ENCODE peak calls at places on chromosome 12, in nine cellular contexts. One of them, this sample, is unnamed.

GRCh38 chr12:105013892-105014291 is 27.8 kb downstream of the NOPCHAP1 start:
- DNase-seq in HTR-8/SVneo: no peak
- DNase-seq in stimulated activated CD4-positive, alpha-beta T cell treated with anti-CD3 and anti-CD28 coated beads, Interleukin-2, amount 100 ng/mL, for 24 hours: no peak
- DNase-seq in ovary: no peak
- DNase-seq in IMR-90: peak; percentile 38
- DNase-seq in HFF-Myc: no peak
- DNase-seq in NCI-H524 treated with DMSO at 0.1 percent for 48 hours: no peak
- DNase-seq in MCF 10A: peak; percentile 10
- DNase-seq in WTC11: no peak
- DNase-seq in this sample: no peak

GRCh38 chr12:50788562-50788961 is 24.7 kb downstream of the ATF1 start:
- DNase-seq in HTR-8/SVneo: peak; percentile 39
- DNase-seq in stimulated activated CD4-positive, alpha-beta T cell treated with anti-CD3 and anti-CD28 coated beads, Interleukin-2, amount 100 ng/mL, for 24 hours: no peak
- DNase-seq in ovary: no peak
- DNase-seq in IMR-90: peak; percentile 98
- DNase-seq in HFF-Myc: peak; percentile 86
- DNase-seq in NCI-H524 treated with DMSO at 0.1 percent for 48 hours: no peak
- DNase-seq in MCF 10A: peak; percentile 87
- DNase-seq in WTC11: no peak
- DNase-seq in this sample: no peak

GRCh38 chr12:31866523-31866922 is 92.7 kb upstream of the RESF1 start:
- DNase-seq in HTR-8/SVneo: no peak
- DNase-seq in stimulated activated CD4-positive, alpha-beta T cell treated with anti-CD3 and anti-CD28 coated beads, Interleukin-2, amount 100 ng/mL, for 24 hours: no peak
- DNase-seq in ovary: no peak
- DNase-seq in IMR-90: no peak
- DNase-seq in HFF-Myc: no peak
- DNase-seq in NCI-H524 treated with DMSO at 0.1 percent for 48 hours: no peak
- DNase-seq in MCF 10A: no peak
- DNase-seq in WTC11: no peak
- DNase-seq in this sample: no peak

GRCh38 chr12:104435765-104436164 is 21.0 kb upstream of the CHST11 start:
- DNase-seq in HTR-8/SVneo: no peak
- DNase-seq in stimulated activated CD4-positive, alpha-beta T cell treated with anti-CD3 and anti-CD28 coated beads, Interleukin-2, amount 100 ng/mL, for 24 hours: no peak
- DNase-seq in ovary: no peak
- DNase-seq in IMR-90: no peak
- DNase-seq in HFF-Myc: no peak
- DNase-seq in NCI-H524 treated with DMSO at 0.1 percent for 48 hours: no peak
- DNase-seq in MCF 10A: no peak
- DNase-seq in WTC11: no peak
- DNase-seq in this sample: no peak

GRCh38 chr12:79934309-79935020 is 432 bp downstream of the PPP1R12A start:
- DNase-seq in HTR-8/SVneo: peak; percentile 27
- DNase-seq in stimulated activated CD4-positive, alpha-beta T cell treated with anti-CD3 and anti-CD28 coated beads, Interleukin-2, amount 100 ng/mL, for 24 hours: peak; percentile 51
- DNase-seq in ovary: peak; percentile 47
- DNase-seq in IMR-90: peak; percentile 36
- DNase-seq in HFF-Myc: no peak
- DNase-seq in NCI-H524 treated with DMSO at 0.1 percent for 48 hours: no peak
- DNase-seq in MCF 10A: no peak
- DNase-seq in WTC11: peak; percentile 72
- DNase-seq in this sample: peak; percentile 27

GRCh38 chr12:5258498-5258897 is 173.4 kb upstream of the NTF3 start:
- DNase-seq in HTR-8/SVneo: no peak
- DNase-seq in stimulated activated CD4-positive, alpha-beta T cell treated with anti-CD3 and anti-CD28 coated beads, Interleukin-2, amount 100 ng/mL, for 24 hours: no peak
- DNase-seq in ovary: no peak
- DNase-seq in IMR-90: peak; percentile 86
- DNase-seq in HFF-Myc: no peak
- DNase-seq in NCI-H524 treated with DMSO at 0.1 percent for 48 hours: no peak
- DNase-seq in MCF 10A: no peak
- DNase-seq in WTC11: no peak
- DNase-seq in this sample: no peak

GRCh38 chr12:119592232-119592631 is 1.3 kb upstream of the TMEM233 start:
- DNase-seq in HTR-8/SVneo: no peak
- DNase-seq in stimulated activated CD4-positive, alpha-beta T cell treated with anti-CD3 and anti-CD28 coated beads, Interleukin-2, amount 100 ng/mL, for 24 hours: no peak
- DNase-seq in ovary: no peak
- DNase-seq in IMR-90: no peak
- DNase-seq in HFF-Myc: no peak
- DNase-seq in NCI-H524 treated with DMSO at 0.1 percent for 48 hours: no peak
- DNase-seq in MCF 10A: peak; percentile 14
- DNase-seq in WTC11: no peak
- DNase-seq in this sample: no peak

GRCh38 chr12:105740970-105741725 is 397.6 kb downstream of the NUAK1 start:
- DNase-seq in HTR-8/SVneo: no peak
- DNase-seq in stimulated activated CD4-positive, alpha-beta T cell treated with anti-CD3 and anti-CD28 coated beads, Interleukin-2, amount 100 ng/mL, for 24 hours: no peak
- DNase-seq in ovary: peak; percentile 50
- DNase-seq in IMR-90: peak; percentile 30
- DNase-seq in HFF-Myc: no peak
- DNase-seq in NCI-H524 treated with DMSO at 0.1 percent for 48 hours: peak; percentile 90
- DNase-seq in MCF 10A: peak; percentile 48
- DNase-seq in WTC11: no peak
- DNase-seq in this sample: no peak

GRCh38 chr12:91538418-91538817 is 355.8 kb upstream of the DCN start:
- DNase-seq in HTR-8/SVneo: no peak
- DNase-seq in stimulated activated CD4-positive, alpha-beta T cell treated with anti-CD3 and anti-CD28 coated beads, Interleukin-2, amount 100 ng/mL, for 24 hours: no peak
- DNase-seq in ovary: no peak
- DNase-seq in IMR-90: no peak
- DNase-seq in HFF-Myc: no peak
- DNase-seq in NCI-H524 treated with DMSO at 0.1 percent for 48 hours: no peak
- DNase-seq in MCF 10A: no peak
- DNase-seq in WTC11: no peak
- DNase-seq in this sample: no peak

GRCh38 chr12:19190292-19191031 is 60.9 kb downstream of the PLEKHA5 start:
- DNase-seq in HTR-8/SVneo: no peak
- DNase-seq in stimulated activated CD4-positive, alpha-beta T cell treated with anti-CD3 and anti-CD28 coated beads, Interleukin-2, amount 100 ng/mL, for 24 hours: no peak
- DNase-seq in ovary: no peak
- DNase-seq in IMR-90: peak; percentile 59
- DNase-seq in HFF-Myc: no peak
- DNase-seq in NCI-H524 treated with DMSO at 0.1 percent for 48 hours: no peak
- DNase-seq in MCF 10A: no peak
- DNase-seq in WTC11: no peak
- DNase-seq in this sample: no peak

GRCh38 chr12:92827836-92828431 is 101.2 kb downstream of the EEA1 start:
- DNase-seq in HTR-8/SVneo: peak; percentile 45
- DNase-seq in stimulated activated CD4-positive, alpha-beta T cell treated with anti-CD3 and anti-CD28 coated beads, Interleukin-2, amount 100 ng/mL, for 24 hours: peak; percentile 30
- DNase-seq in ovary: no peak
- DNase-seq in IMR-90: peak; percentile 49
- DNase-seq in HFF-Myc: peak; percentile 27
- DNase-seq in NCI-H524 treated with DMSO at 0.1 percent for 48 hours: no peak
- DNase-seq in MCF 10A: peak; percentile 69
- DNase-seq in WTC11: peak; percentile 26
- DNase-seq in this sample: no peak

GRCh38 chr12:65988596-65988995 is 142.0 kb downstream of the LLPH start:
- DNase-seq in HTR-8/SVneo: no peak
- DNase-seq in stimulated activated CD4-positive, alpha-beta T cell treated with anti-CD3 and anti-CD28 coated beads, Interleukin-2, amount 100 ng/mL, for 24 hours: no peak
- DNase-seq in ovary: no peak
- DNase-seq in IMR-90: no peak
- DNase-seq in HFF-Myc: no peak
- DNase-seq in NCI-H524 treated with DMSO at 0.1 percent for 48 hours: no peak
- DNase-seq in MCF 10A: no peak
- DNase-seq in WTC11: no peak
- DNase-seq in this sample: no peak

GRCh38 chr12:108702534-108702933 is 28.8 kb downstream of the CORO1C start:
- DNase-seq in HTR-8/SVneo: no peak
- DNase-seq in stimulated activated CD4-positive, alpha-beta T cell treated with anti-CD3 and anti-CD28 coated beads, Interleukin-2, amount 100 ng/mL, for 24 hours: no peak
- DNase-seq in ovary: no peak
- DNase-seq in IMR-90: no peak
- DNase-seq in HFF-Myc: no peak
- DNase-seq in NCI-H524 treated with DMSO at 0.1 percent for 48 hours: peak; percentile 77
- DNase-seq in MCF 10A: no peak
- DNase-seq in WTC11: no peak
- DNase-seq in this sample: no peak

GRCh38 chr12:132561784-132562156 is 48.6 kb downstream of the LRCOL1 start:
- DNase-seq in HTR-8/SVneo: peak; percentile 47
- DNase-seq in stimulated activated CD4-positive, alpha-beta T cell treated with anti-CD3 and anti-CD28 coated beads, Interleukin-2, amount 100 ng/mL, for 24 hours: peak; percentile 48
- DNase-seq in ovary: no peak
- DNase-seq in IMR-90: no peak
- DNase-seq in HFF-Myc: no peak
- DNase-seq in NCI-H524 treated with DMSO at 0.1 percent for 48 hours: no peak
- DNase-seq in MCF 10A: peak; percentile 21
- DNase-seq in WTC11: peak; percentile 77
- DNase-seq in this sample: no peak